ENCODE peak calls at places on chromosomes 7 and 10, in five cellular contexts. D, L, G, M and P are unnamed samples.

GRCh38 chr7:139648941-139649425 is 125.5 kb downstream of the CLEC2L start:
- DNase-seq in L (no peak), G (no peak), D (peak), M (no peak), P (peak)

GRCh38 chr7:123748171-123748733 is 551 bp downstream of the WASL start:
- DNase-seq in D (no peak), L (peak), M (peak), G (peak), P (peak)

GRCh38 chr10:80357000-80357803 is 621 bp downstream of the DYDC2 start:
- DNase-seq in M (no peak), G (no peak), D (no peak), L (no peak), P (no peak)

GRCh38 chr10:74058071-74058470 is 60.2 kb downstream of the VCL start:
- DNase-seq in D (no peak), G (no peak), L (no peak), M (no peak), P (no peak)

GRCh38 chr10:122839505-122839904 is 6.2 kb downstream of the CUZD1 start:
- DNase-seq in L (no peak), D (no peak), M (no peak), G (no peak), P (no peak)

GRCh38 chr7:69782917-69783684 is 184.8 kb downstream of the AUTS2 start:
- DNase-seq in D (no peak), G (no peak), L (peak), M (peak), P (no peak)

GRCh38 chr7:150788474-150789269 is 11.5 kb downstream of the TMEM176B start:
- DNase-seq in G (no peak), L (peak), M (no peak), D (no peak), P (no peak)

GRCh38 chr10:32954545-32955298 is 3.3 kb downstream of the ITGB1 start:
- DNase-seq in M (no peak), L (no peak), D (no peak), G (no peak), P (no peak)

GRCh38 chr7:45682358-45682735 is 108.2 kb downstream of the ADCY1 start:
- DNase-seq in D (no peak), M (no peak), L (no peak), G (no peak), P (no peak)

GRCh38 chr7:114979388-114979787 is 57.5 kb downstream of the MDFIC start:
- DNase-seq in D (no peak), M (peak), L (peak), G (no peak), P (no peak)

GRCh38 chr7:96649981-96650380 is 59.7 kb downstream of the SEM1 start:
- DNase-seq in G (no peak), D (no peak), M (peak), L (no peak), P (no peak)

GRCh38 chr10:22253578-22253882 is 35.7 kb upstream of the EBLN1 start:
- DNase-seq in L (no peak), G (peak), D (no peak), M (peak), P (no peak)

GRCh38 chr10:69730251-69731156 is 71.2 kb upstream of the COL13A1 start:
- DNase-seq in L (peak), M (peak), D (no peak), G (no peak), P (no peak)

GRCh38 chr7:19538036-19538435 is 170.8 kb downstream of the POLR1F start:
- DNase-seq in M (peak), G (no peak), D (no peak), L (no peak), P (no peak)

GRCh38 chr10:3000063-3000462 is 67.3 kb upstream of the PFKP start:
- DNase-seq in M (no peak), D (no peak), G (no peak), L (no peak), P (no peak)

GRCh38 chr10:73653701-73654100 is 2.1 kb downstream of the SYNPO2L start:
- DNase-seq in D (no peak), M (peak), G (no peak), L (no peak), P (no peak)

GRCh38 chr7:43454936-43455518 is 127.9 kb upstream of the STK17A start:
- DNase-seq in M (peak), L (no peak), G (no peak), D (peak), P (peak)

GRCh38 chr7:121624922-121625321 is 228.8 kb upstream of the FAM3C start:
- DNase-seq in L (peak), M (peak), G (no peak), D (no peak), P (no peak)

GRCh38 chr10:132689721-132690360 is 96.1 kb downstream of the NKX6-2 start:
- DNase-seq in M (no peak), D (no peak), L (peak), G (no peak), P (no peak)

GRCh38 chr7:109246330-109247077 is 676.8 kb downstream of the DNAJB9 start:
- DNase-seq in D (no peak), G (no peak), M (peak), L (no peak), P (no peak)

GRCh38 chr7:14219125-14219524 is 229.7 kb upstream of the ETV1 start:
- DNase-seq in M (peak), G (no peak), L (no peak), D (no peak), P (no peak)

GRCh38 chr7:86963599-86964230 is 95.7 kb downstream of the ELAPOR2 start:
- DNase-seq in L (no peak), D (no peak), G (no peak), M (peak), P (no peak)

GRCh38 chr10:72736176-72736795 is 44.3 kb downstream of the MCU start:
- DNase-seq in D (no peak), L (no peak), M (peak), G (no peak), P (no peak)

GRCh38 chr10:58397830-58398229 is 12.6 kb downstream of the TFAM start:
- DNase-seq in M (no peak), G (no peak), D (no peak), L (no peak), P (no peak)

GRCh38 chr7:80563561-80564327 is 51.9 kb upstream of the GNAT3 start:
- DNase-seq in L (no peak), D (no peak), M (no peak), G (no peak), P (no peak)

GRCh38 chr10:43229208-43230061 is 37.4 kb downstream of the RASGEF1A start:
- DNase-seq in G (peak), M (no peak), D (no peak), L (peak), P (no peak)

GRCh38 chr10:110508389-110508788 is 10.7 kb downstream of the DUSP5 start:
- DNase-seq in M (peak), G (no peak), L (peak), D (no peak), P (no peak)

GRCh38 chr7:101186839-101187448 is 6.9 kb upstream of the NAT16 start:
- DNase-seq in G (no peak), L (no peak), D (no peak), M (no peak), P (no peak)

GRCh38 chr7:140621326-140622035 is 19.1 kb downstream of the DENND2A start:
- DNase-seq in D (no peak), M (peak), G (no peak), L (no peak), P (no peak)

GRCh38 chr7:73941836-73942551 is 81.0 kb downstream of the TMEM270 start:
- DNase-seq in G (no peak), M (no peak), L (no peak), D (no peak), P (no peak)